ENCODE peak calls at places on chromosome 17, in ten cellular contexts. F, N, L, R, S, E, Y, D, T and K are unnamed samples.

GRCh38 chr17:40440166-40440565 is 3.1 kb upstream of the IGFBP4 start:
- DNase-seq in D (no peak), L (no peak), T (no peak), N (no peak), F (no peak), Y (no peak), E (no peak), S (no peak), R (no peak), K (no peak)

GRCh38 chr17:79549111-79549915 is 61.5 kb downstream of the RBFOX3 start:
- DNase-seq in S (no peak), D (no peak), Y (no peak), N (no peak), L (no peak), R (no peak), F (no peak), E (no peak), T (no peak), K (no peak)

GRCh38 chr17:71792966-71793365 is 327.9 kb upstream of the SOX9 start:
- DNase-seq in R (peak), D (peak), N (no peak), L (no peak), F (peak), E (no peak), T (no peak), Y (peak), S (no peak), K (peak)

GRCh38 chr17:73551756-73552155 is 92.5 kb downstream of the SDK2 start:
- DNase-seq in Y (no peak), F (no peak), S (no peak), R (no peak), T (no peak), D (no peak), N (peak), E (no peak), L (no peak), K (no peak)

GRCh38 chr17:44976198-44976597 is 8.1 kb upstream of the C1QL1 start:
- DNase-seq in N (no peak), L (no peak), E (no peak), S (no peak), T (no peak), R (no peak), D (no peak), Y (no peak), F (no peak), K (no peak)

GRCh38 chr17:66904760-66905637 is 59.5 kb upstream of the CACNG4 start:
- DNase-seq in D (no peak), T (peak), E (no peak), F (no peak), N (no peak), S (peak), L (peak), R (peak), Y (peak), K (peak)

GRCh38 chr17:20225162-20226115 is 216.3 kb downstream of the SPECC1 start:
- DNase-seq in L (no peak), Y (no peak), R (no peak), N (no peak), S (no peak), F (no peak), E (no peak), T (no peak), D (no peak), K (peak)

GRCh38 chr17:81868674-81869220 is 2.4 kb downstream of the ARHGDIA start:
- DNase-seq in T (no peak), F (no peak), R (peak), E (no peak), Y (peak), S (peak), D (peak), L (peak), N (no peak), K (peak)

GRCh38 chr17:77433385-77434135 is 292.8 kb downstream of the SEC14L1 start:
- DNase-seq in S (peak), R (peak), N (no peak), T (no peak), F (no peak), E (no peak), L (no peak), D (no peak), Y (peak), K (peak)

GRCh38 chr17:39757931-39758873 is 20.5 kb downstream of the GRB7 start:
- DNase-seq in N (peak), S (no peak), D (no peak), F (no peak), E (no peak), T (no peak), Y (no peak), R (peak), L (no peak), K (no peak)

GRCh38 chr17:66415366-66416206 is 113.2 kb downstream of the PRKCA start:
- DNase-seq in F (no peak), N (no peak), Y (no peak), D (no peak), R (no peak), L (no peak), S (no peak), T (no peak), E (no peak), K (no peak)

GRCh38 chr17:80976718-80977117 is 14.9 kb upstream of the CHMP6 start:
- DNase-seq in D (no peak), S (no peak), L (no peak), N (no peak), F (no peak), Y (no peak), T (no peak), E (no peak), R (no peak), K (no peak)

GRCh38 chr17:74190154-74190553 is 13.3 kb upstream of the RPL38 start:
- DNase-seq in S (no peak), E (no peak), D (no peak), T (no peak), N (peak), F (no peak), L (no peak), R (peak), Y (peak), K (peak)

GRCh38 chr17:65677932-65678331 is 116.5 kb upstream of the AXIN2 start:
- DNase-seq in D (no peak), F (no peak), Y (peak), T (no peak), S (no peak), R (no peak), L (no peak), E (no peak), N (no peak), K (peak)

GRCh38 chr17:61407211-61407911 is 7.7 kb downstream of the TBX2 start:
- DNase-seq in L (peak), R (no peak), F (no peak), E (no peak), T (no peak), D (no peak), N (no peak), S (peak), Y (peak), K (peak)

GRCh38 chr17:57261084-57261461 is 4.8 kb downstream of the MSI2 start:
- DNase-seq in N (no peak), F (no peak), S (no peak), D (no peak), E (no peak), Y (peak), T (no peak), R (no peak), L (no peak), K (peak)
- H3K4me3 ChIP-seq in N (no peak), F (no peak), S (no peak), D (no peak), E (no peak), Y (no peak), T (no peak), R (no peak), L (no peak), K (no peak)

GRCh38 chr17:58330544-58330996 is 2.0 kb upstream of the TSPOAP1 start:
- DNase-seq in F (no peak), R (no peak), N (no peak), L (no peak), T (no peak), S (no peak), D (no peak), E (no peak), Y (no peak), K (no peak)
- H3K4me3 ChIP-seq in F (no peak), R (no peak), N (peak), L (no peak), T (peak), S (no peak), D (no peak), E (peak), Y (no peak), K (no peak)

GRCh38 chr17:5516060-5516792 is 29.9 kb downstream of the MIS12 start:
- DNase-seq in Y (peak), S (no peak), D (peak), F (peak), N (no peak), R (peak), E (no peak), L (peak), T (no peak), K (peak)
- H3K4me3 ChIP-seq in Y (no peak), S (no peak), D (no peak), F (no peak), N (no peak), R (no peak), E (no peak), L (no peak), T (no peak), K (no peak)

GRCh38 chr17:43769426-43769825 is 9.4 kb downstream of the DUSP3 start:
- DNase-seq in F (no peak), N (no peak), S (no peak), T (no peak), E (no peak), R (no peak), Y (no peak), D (no peak), L (no peak), K (no peak)

GRCh38 chr17:43768943-43769342 is 9.8 kb downstream of the DUSP3 start:
- DNase-seq in N (no peak), R (no peak), E (no peak), T (no peak), F (no peak), S (no peak), L (no peak), D (no peak), Y (no peak), K (no peak)

GRCh38 chr17:43772877-43773648 is 5.7 kb downstream of the DUSP3 start:
- DNase-seq in E (peak), N (no peak), Y (no peak), L (no peak), D (no peak), F (no peak), S (no peak), T (no peak), R (no peak), K (no peak)

GRCh38 chr17:43769859-43770258 is 8.9 kb downstream of the DUSP3 start:
- DNase-seq in N (no peak), E (no peak), F (no peak), T (no peak), R (no peak), Y (no peak), L (no peak), S (no peak), D (no peak), K (no peak)

GRCh38 chr17:43771463-43771862 is 7.3 kb downstream of the DUSP3 start:
- DNase-seq in F (no peak), Y (no peak), S (peak), E (no peak), T (no peak), D (no peak), L (no peak), R (no peak), N (no peak), K (no peak)
- H3K4me3 ChIP-seq in F (no peak), Y (no peak), S (no peak), E (no peak), T (no peak), D (no peak), L (no peak), R (no peak), N (no peak), K (no peak)

GRCh38 chr17:62965149-62965648 is 836 bp upstream of the TANC2 start:
- DNase-seq in F (no peak), S (no peak), T (no peak), E (no peak), L (no peak), Y (no peak), R (no peak), D (no peak), N (no peak), K (peak)
- H3K4me3 ChIP-seq in F (no peak), S (no peak), T (peak), E (peak), L (no peak), Y (no peak), R (no peak), D (peak), N (peak), K (peak)

DNA sequence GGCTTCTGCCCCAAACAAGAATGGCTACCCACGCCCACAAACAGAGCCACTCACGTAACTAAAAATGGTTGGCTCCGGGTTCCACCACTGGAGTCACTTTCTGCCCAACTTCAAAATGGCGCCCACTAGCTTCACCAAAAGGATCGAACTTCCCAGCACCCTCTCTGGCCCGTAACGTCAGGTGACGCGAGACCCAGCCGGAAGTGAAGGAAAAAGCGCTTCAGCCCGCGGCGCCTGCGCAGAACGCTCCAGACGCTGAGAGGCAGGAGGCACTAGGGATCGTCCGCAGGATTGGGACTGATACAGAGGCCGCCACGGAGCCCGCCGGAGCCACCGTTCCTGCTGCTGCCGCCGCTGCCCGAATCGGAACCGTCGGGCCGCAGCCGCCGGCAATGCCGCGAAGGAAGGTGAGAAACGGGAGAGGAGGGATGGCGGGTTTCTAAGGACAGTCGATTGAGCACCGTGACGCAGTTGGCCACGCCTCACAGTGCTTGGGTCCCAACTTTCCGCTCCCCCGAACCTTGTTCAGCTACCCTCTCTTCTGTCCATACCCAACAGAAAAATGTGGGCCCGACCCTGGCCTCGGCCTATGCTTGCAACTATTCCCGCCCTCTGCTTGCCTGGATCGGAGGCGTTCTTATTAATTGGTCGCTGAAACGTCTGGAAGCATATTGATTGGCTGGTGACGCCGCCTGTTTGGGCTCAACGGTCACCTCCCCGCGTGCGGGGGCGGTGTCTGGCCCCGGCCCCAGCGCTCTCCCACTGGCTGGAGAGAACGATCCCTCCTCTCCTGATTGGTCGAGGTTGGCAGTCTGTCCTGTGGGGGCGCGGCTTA is at the start of gene KAT7:
- DNase-seq in Y (peak), T (peak), E (peak), L (peak), F (peak), R (peak), N (peak), S (peak), D (peak), K (peak)
- H3K4me3 ChIP-seq in Y (peak), T (peak), E (peak), L (peak), F (peak), R (peak), N (peak), S (peak), D (peak), K (peak)

DNA sequence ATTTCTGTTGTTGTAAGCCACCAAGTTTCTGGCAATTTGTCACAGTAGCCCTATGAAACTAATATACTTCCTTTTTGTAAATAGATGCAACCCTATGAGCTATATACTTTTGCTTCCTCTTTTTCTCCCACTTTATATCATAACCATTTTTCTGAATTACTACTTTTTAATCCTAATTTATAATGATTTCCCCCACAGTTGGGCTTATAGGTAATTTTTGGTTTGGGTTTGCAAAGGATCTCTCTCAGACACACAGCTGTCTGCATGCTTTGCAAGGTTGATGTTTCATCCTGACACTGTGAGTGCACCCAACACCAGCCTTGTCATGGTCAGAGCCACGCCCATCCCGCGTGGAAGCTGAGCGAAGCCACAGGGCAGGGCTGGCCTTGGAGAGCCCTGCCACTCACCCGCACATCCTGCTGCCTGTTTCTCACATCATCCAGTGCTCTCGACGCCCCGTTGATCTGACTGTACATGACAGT is 5.7 kb downstream of the TRIM25 start:
- DNase-seq in N (peak), Y (no peak), E (peak), F (no peak), R (no peak), S (no peak), T (no peak), L (peak), D (no peak), K (no peak)
- H3K4me3 ChIP-seq in N (no peak), Y (no peak), E (no peak), F (no peak), R (no peak), S (no peak), T (no peak), L (no peak), D (no peak), K (no peak)

GRCh38 chr17:57178839-57179238 is 77.5 kb upstream of the MSI2 start:
- DNase-seq in D (no peak), E (no peak), L (no peak), N (no peak), Y (no peak), T (no peak), R (no peak), S (no peak), F (no peak), K (no peak)
- H3K4me3 ChIP-seq in D (no peak), E (no peak), L (no peak), N (no peak), Y (no peak), T (no peak), R (no peak), S (no peak), F (no peak), K (no peak)

GRCh38 chr17:48605991-48606891 is 1.5 kb upstream of the HOXB6 start:
- DNase-seq in Y (no peak), F (no peak), S (no peak), D (no peak), N (no peak), R (peak), L (no peak), E (no peak), T (no peak), K (no peak)
- H3K4me3 ChIP-seq in Y (no peak), F (no peak), S (no peak), D (no peak), N (no peak), R (peak), L (no peak), E (no peak), T (no peak), K (no peak)

GRCh38 chr17:29713626-29714025 is 90.9 kb upstream of the CORO6 start:
- DNase-seq in S (no peak), Y (no peak), D (no peak), N (no peak), R (no peak), L (no peak), E (no peak), T (no peak), F (no peak), K (no peak)
- H3K4me3 ChIP-seq in S (no peak), Y (no peak), D (no peak), N (no peak), R (no peak), L (no peak), E (no peak), T (no peak), F (no peak), K (no peak)